ENCODE peak calls at places on chromosomes 6 and 20, in five cellular contexts. One of them, this sample, is unnamed.

GRCh38 chr6:131844243-131844841 is 36.5 kb downstream of the ENPP1 start:
- DNase-seq in amniotic epithelial cell: peak
- DNase-seq in right cardiac atrium: no peak
- DNase-seq in activated CD8-positive, alpha-beta memory T cell treated with anti-CD3 and anti-CD28 coated beads for 48 hours: no peak
- DNase-seq in left ventricle myocardium inferior: no peak
- DNase-seq in this sample: no peak

GRCh38 chr6:92701425-92702096 is 717.8 kb downstream of the EPHA7 start:
- DNase-seq in amniotic epithelial cell: no peak
- DNase-seq in right cardiac atrium: peak
- DNase-seq in activated CD8-positive, alpha-beta memory T cell treated with anti-CD3 and anti-CD28 coated beads for 48 hours: no peak
- DNase-seq in left ventricle myocardium inferior: no peak
- DNase-seq in this sample: no peak

GRCh38 chr6:37557645-37558114 is 58.0 kb upstream of the CCDC167 start:
- DNase-seq in amniotic epithelial cell: no peak
- DNase-seq in right cardiac atrium: no peak
- DNase-seq in activated CD8-positive, alpha-beta memory T cell treated with anti-CD3 and anti-CD28 coated beads for 48 hours: no peak
- DNase-seq in left ventricle myocardium inferior: no peak
- DNase-seq in this sample: no peak

GRCh38 chr6:39243809-39244208 is 14.5 kb upstream of the KCNK5 start:
- DNase-seq in amniotic epithelial cell: no peak
- DNase-seq in right cardiac atrium: peak
- DNase-seq in activated CD8-positive, alpha-beta memory T cell treated with anti-CD3 and anti-CD28 coated beads for 48 hours: no peak
- DNase-seq in left ventricle myocardium inferior: no peak
- DNase-seq in this sample: no peak

GRCh38 chr20:57312138-57312537 is 17.5 kb upstream of the SPO11 start:
- DNase-seq in amniotic epithelial cell: no peak
- DNase-seq in right cardiac atrium: no peak
- DNase-seq in activated CD8-positive, alpha-beta memory T cell treated with anti-CD3 and anti-CD28 coated beads for 48 hours: no peak
- DNase-seq in left ventricle myocardium inferior: no peak
- DNase-seq in this sample: peak

GRCh38 chr6:169084067-169084466 is 169.6 kb downstream of the THBS2 start:
- DNase-seq in amniotic epithelial cell: no peak
- DNase-seq in right cardiac atrium: no peak
- DNase-seq in activated CD8-positive, alpha-beta memory T cell treated with anti-CD3 and anti-CD28 coated beads for 48 hours: no peak
- DNase-seq in left ventricle myocardium inferior: no peak
- DNase-seq in this sample: no peak

GRCh38 chr6:87588756-87589407 is 905 bp downstream of the RARS2 start:
- DNase-seq in amniotic epithelial cell: peak
- DNase-seq in right cardiac atrium: no peak
- DNase-seq in activated CD8-positive, alpha-beta memory T cell treated with anti-CD3 and anti-CD28 coated beads for 48 hours: no peak
- DNase-seq in left ventricle myocardium inferior: no peak
- DNase-seq in this sample: no peak

GRCh38 chr6:90068264-90068663 is 174.0 kb downstream of the GJA10 start:
- DNase-seq in amniotic epithelial cell: peak
- DNase-seq in right cardiac atrium: no peak
- DNase-seq in activated CD8-positive, alpha-beta memory T cell treated with anti-CD3 and anti-CD28 coated beads for 48 hours: no peak
- DNase-seq in left ventricle myocardium inferior: no peak
- DNase-seq in this sample: no peak

GRCh38 chr6:139757766-139758655 is 383.6 kb upstream of the CITED2 start:
- DNase-seq in amniotic epithelial cell: peak
- DNase-seq in right cardiac atrium: no peak
- DNase-seq in activated CD8-positive, alpha-beta memory T cell treated with anti-CD3 and anti-CD28 coated beads for 48 hours: no peak
- DNase-seq in left ventricle myocardium inferior: no peak
- DNase-seq in this sample: no peak

GRCh38 chr6:4778086-4778485 is 1.9 kb downstream of the CDYL start:
- DNase-seq in amniotic epithelial cell: peak
- DNase-seq in right cardiac atrium: no peak
- DNase-seq in activated CD8-positive, alpha-beta memory T cell treated with anti-CD3 and anti-CD28 coated beads for 48 hours: no peak
- DNase-seq in left ventricle myocardium inferior: no peak
- DNase-seq in this sample: no peak

GRCh38 chr20:841568-842546 is 8.3 kb downstream of the FAM110A start:
- DNase-seq in amniotic epithelial cell: no peak
- DNase-seq in right cardiac atrium: no peak
- DNase-seq in activated CD8-positive, alpha-beta memory T cell treated with anti-CD3 and anti-CD28 coated beads for 48 hours: no peak
- DNase-seq in left ventricle myocardium inferior: no peak
- DNase-seq in this sample: no peak

GRCh38 chr6:130517444-130517931 is 151.7 kb downstream of the TMEM200A start:
- DNase-seq in amniotic epithelial cell: no peak
- DNase-seq in right cardiac atrium: no peak
- DNase-seq in activated CD8-positive, alpha-beta memory T cell treated with anti-CD3 and anti-CD28 coated beads for 48 hours: no peak
- DNase-seq in left ventricle myocardium inferior: no peak
- DNase-seq in this sample: no peak

GRCh38 chr6:42403415-42403814 is 48.3 kb downstream of the TRERF1 start:
- DNase-seq in amniotic epithelial cell: peak
- DNase-seq in right cardiac atrium: no peak
- DNase-seq in activated CD8-positive, alpha-beta memory T cell treated with anti-CD3 and anti-CD28 coated beads for 48 hours: no peak
- DNase-seq in left ventricle myocardium inferior: no peak
- DNase-seq in this sample: no peak

GRCh38 chr6:166488081-166488685 is 98.3 kb downstream of the RAMACL start:
- DNase-seq in amniotic epithelial cell: peak
- DNase-seq in right cardiac atrium: peak
- DNase-seq in activated CD8-positive, alpha-beta memory T cell treated with anti-CD3 and anti-CD28 coated beads for 48 hours: peak
- DNase-seq in left ventricle myocardium inferior: peak
- DNase-seq in this sample: no peak

GRCh38 chr20:62286493-62287064 is 16.2 kb upstream of the ADRM1 start:
- DNase-seq in amniotic epithelial cell: no peak
- DNase-seq in right cardiac atrium: peak
- DNase-seq in activated CD8-positive, alpha-beta memory T cell treated with anti-CD3 and anti-CD28 coated beads for 48 hours: no peak
- DNase-seq in left ventricle myocardium inferior: peak
- DNase-seq in this sample: no peak

GRCh38 chr6:169019727-169020491 is 233.7 kb downstream of the THBS2 start:
- DNase-seq in amniotic epithelial cell: peak
- DNase-seq in right cardiac atrium: no peak
- DNase-seq in activated CD8-positive, alpha-beta memory T cell treated with anti-CD3 and anti-CD28 coated beads for 48 hours: no peak
- DNase-seq in left ventricle myocardium inferior: no peak
- DNase-seq in this sample: no peak

GRCh38 chr20:57653546-57653900 is 33.3 kb upstream of the ZBP1 start:
- DNase-seq in amniotic epithelial cell: no peak
- DNase-seq in right cardiac atrium: peak
- DNase-seq in activated CD8-positive, alpha-beta memory T cell treated with anti-CD3 and anti-CD28 coated beads for 48 hours: no peak
- DNase-seq in left ventricle myocardium inferior: no peak
- DNase-seq in this sample: no peak

GRCh38 chr6:33744895-33745546 is 1.7 kb downstream of the IP6K3 start:
- DNase-seq in amniotic epithelial cell: peak
- DNase-seq in right cardiac atrium: no peak
- DNase-seq in activated CD8-positive, alpha-beta memory T cell treated with anti-CD3 and anti-CD28 coated beads for 48 hours: no peak
- DNase-seq in left ventricle myocardium inferior: no peak
- DNase-seq in this sample: no peak

GRCh38 chr20:21796059-21796458 is 90.6 kb downstream of the PAX1 start:
- DNase-seq in amniotic epithelial cell: no peak
- DNase-seq in right cardiac atrium: no peak
- DNase-seq in activated CD8-positive, alpha-beta memory T cell treated with anti-CD3 and anti-CD28 coated beads for 48 hours: no peak
- DNase-seq in left ventricle myocardium inferior: no peak
- DNase-seq in this sample: no peak